ENCODE peak calls at places on chromosome 13, in seven cellular contexts. One of them, this sample, is unnamed.
A peak's percentile ranks its signal among the peaks of the same experiment; 100 is the strongest.

GRCh38 chr13:47932953-47933687 is 68.0 kb downstream of the SUCLA2 start:
- ATAC-seq in heart right ventricle: peak; percentile 10
- ATAC-seq in HCT116: no peak
- ATAC-seq in Right ventricle myocardium inferior: no peak
- ATAC-seq in CD8-positive, alpha-beta T cell: no peak
- ATAC-seq in left lung: no peak
- ATAC-seq in activated naive CD8-positive, alpha-beta T cell treated with anti-CD3 and anti-CD28 coated beads, Interleukin-2, amount 50 U/mL, for 24 hours: no peak
- ATAC-seq in this sample: no peak

GRCh38 chr13:41837668-41838067 is 123.2 kb downstream of the VWA8 start:
- ATAC-seq in heart right ventricle: no peak
- ATAC-seq in HCT116: no peak
- ATAC-seq in Right ventricle myocardium inferior: no peak
- ATAC-seq in CD8-positive, alpha-beta T cell: no peak
- ATAC-seq in left lung: no peak
- ATAC-seq in activated naive CD8-positive, alpha-beta T cell treated with anti-CD3 and anti-CD28 coated beads, Interleukin-2, amount 50 U/mL, for 24 hours: no peak
- ATAC-seq in this sample: no peak

GRCh38 chr13:112702983-112703379 is 13.1 kb downstream of the ATP11A start:
- ATAC-seq in heart right ventricle: no peak
- ATAC-seq in HCT116: no peak
- ATAC-seq in Right ventricle myocardium inferior: no peak
- ATAC-seq in CD8-positive, alpha-beta T cell: no peak
- ATAC-seq in left lung: peak; percentile 1
- ATAC-seq in activated naive CD8-positive, alpha-beta T cell treated with anti-CD3 and anti-CD28 coated beads, Interleukin-2, amount 50 U/mL, for 24 hours: no peak
- ATAC-seq in this sample: no peak

GRCh38 chr13:79445968-79446645 is 34.8 kb upstream of the NDFIP2 start:
- ATAC-seq in heart right ventricle: no peak
- ATAC-seq in HCT116: peak; percentile 46
- ATAC-seq in Right ventricle myocardium inferior: no peak
- ATAC-seq in CD8-positive, alpha-beta T cell: peak; percentile 55
- ATAC-seq in left lung: no peak
- ATAC-seq in activated naive CD8-positive, alpha-beta T cell treated with anti-CD3 and anti-CD28 coated beads, Interleukin-2, amount 50 U/mL, for 24 hours: peak; percentile 57
- ATAC-seq in this sample: peak; percentile 68

GRCh38 chr13:48653074-48654054 is at the start of gene CYSLTR2:
- ATAC-seq in heart right ventricle: peak; percentile 72
- ATAC-seq in HCT116: no peak
- ATAC-seq in Right ventricle myocardium inferior: peak; percentile 63
- ATAC-seq in CD8-positive, alpha-beta T cell: peak; percentile 88
- ATAC-seq in left lung: peak; percentile 82
- ATAC-seq in activated naive CD8-positive, alpha-beta T cell treated with anti-CD3 and anti-CD28 coated beads, Interleukin-2, amount 50 U/mL, for 24 hours: peak; percentile 88
- ATAC-seq in this sample: peak; percentile 91

GRCh38 chr13:75327132-75327505 is 154.8 kb downstream of the TBC1D4 start:
- ATAC-seq in heart right ventricle: no peak
- ATAC-seq in HCT116: no peak
- ATAC-seq in Right ventricle myocardium inferior: no peak
- ATAC-seq in CD8-positive, alpha-beta T cell: peak; percentile 33
- ATAC-seq in left lung: no peak
- ATAC-seq in activated naive CD8-positive, alpha-beta T cell treated with anti-CD3 and anti-CD28 coated beads, Interleukin-2, amount 50 U/mL, for 24 hours: no peak
- ATAC-seq in this sample: no peak

GRCh38 chr13:31073859-31074718 is 87.6 kb downstream of the HSPH1 start:
- ATAC-seq in heart right ventricle: no peak
- ATAC-seq in HCT116: no peak
- ATAC-seq in Right ventricle myocardium inferior: no peak
- ATAC-seq in CD8-positive, alpha-beta T cell: no peak
- ATAC-seq in left lung: peak; percentile 87
- ATAC-seq in activated naive CD8-positive, alpha-beta T cell treated with anti-CD3 and anti-CD28 coated beads, Interleukin-2, amount 50 U/mL, for 24 hours: peak; percentile 89
- ATAC-seq in this sample: peak; percentile 88

GRCh38 chr13:50310734-50311133 is 295.5 kb downstream of the KCNRG start:
- ATAC-seq in heart right ventricle: no peak
- ATAC-seq in HCT116: no peak
- ATAC-seq in Right ventricle myocardium inferior: no peak
- ATAC-seq in CD8-positive, alpha-beta T cell: no peak
- ATAC-seq in left lung: no peak
- ATAC-seq in activated naive CD8-positive, alpha-beta T cell treated with anti-CD3 and anti-CD28 coated beads, Interleukin-2, amount 50 U/mL, for 24 hours: no peak
- ATAC-seq in this sample: no peak

GRCh38 chr13:41827507-41828213 is 133.2 kb downstream of the VWA8 start:
- ATAC-seq in heart right ventricle: peak; percentile 82
- ATAC-seq in HCT116: peak; percentile 78
- ATAC-seq in Right ventricle myocardium inferior: no peak
- ATAC-seq in CD8-positive, alpha-beta T cell: no peak
- ATAC-seq in left lung: peak; percentile 63
- ATAC-seq in activated naive CD8-positive, alpha-beta T cell treated with anti-CD3 and anti-CD28 coated beads, Interleukin-2, amount 50 U/mL, for 24 hours: no peak
- ATAC-seq in this sample: no peak

GRCh38 chr13:73072501-73072900 is 13.7 kb downstream of the KLF5 start:
- ATAC-seq in heart right ventricle: no peak
- ATAC-seq in HCT116: no peak
- ATAC-seq in Right ventricle myocardium inferior: no peak
- ATAC-seq in CD8-positive, alpha-beta T cell: no peak
- ATAC-seq in left lung: peak; percentile 53
- ATAC-seq in activated naive CD8-positive, alpha-beta T cell treated with anti-CD3 and anti-CD28 coated beads, Interleukin-2, amount 50 U/mL, for 24 hours: no peak
- ATAC-seq in this sample: no peak

GRCh38 chr13:99375806-99376080 is 68.5 kb upstream of the GPR183 start:
- ATAC-seq in heart right ventricle: no peak
- ATAC-seq in HCT116: no peak
- ATAC-seq in Right ventricle myocardium inferior: no peak
- ATAC-seq in CD8-positive, alpha-beta T cell: peak; percentile 5
- ATAC-seq in left lung: no peak
- ATAC-seq in activated naive CD8-positive, alpha-beta T cell treated with anti-CD3 and anti-CD28 coated beads, Interleukin-2, amount 50 U/mL, for 24 hours: no peak
- ATAC-seq in this sample: no peak

GRCh38 chr13:113788413-113789135 is 29.5 kb downstream of the TMEM255B start:
- ATAC-seq in heart right ventricle: no peak
- ATAC-seq in HCT116: no peak
- ATAC-seq in Right ventricle myocardium inferior: no peak
- ATAC-seq in CD8-positive, alpha-beta T cell: no peak
- ATAC-seq in left lung: no peak
- ATAC-seq in activated naive CD8-positive, alpha-beta T cell treated with anti-CD3 and anti-CD28 coated beads, Interleukin-2, amount 50 U/mL, for 24 hours: no peak
- ATAC-seq in this sample: no peak

GRCh38 chr13:97849305-97849704 is 104.2 kb upstream of the IPO5 start:
- ATAC-seq in heart right ventricle: peak; percentile 10
- ATAC-seq in HCT116: peak; percentile 88
- ATAC-seq in Right ventricle myocardium inferior: no peak
- ATAC-seq in CD8-positive, alpha-beta T cell: no peak
- ATAC-seq in left lung: peak; percentile 41
- ATAC-seq in activated naive CD8-positive, alpha-beta T cell treated with anti-CD3 and anti-CD28 coated beads, Interleukin-2, amount 50 U/mL, for 24 hours: no peak
- ATAC-seq in this sample: no peak

This sample was measured in activated T-helper 17 cell treated with anti-CD3 and anti-CD28 coated beads, Interleukin-2, amount 50 U/mL, for 72 hours.